ENCODE peak calls at places on chromosomes 1 and 21, in nine cellular contexts. F is GM23248; R is midbrain; Z is activated CD4-positive, alpha-beta T cell treated with anti-CD3 and anti-CD28 coated beads for 24 hours; X is retina; I is stimulated activated CD4-positive, alpha-beta T cell treated with anti-CD3 and anti-CD28 coated beads, TNF-alpha, amount 100 ng/mL, for 1 hour; V is HEK293T; K is heart right ventricle; J is cardiac muscle cell. E is an unnamed sample.

GRCh38 chr1:175178056-175178455 is 14.5 kb downstream of the KIAA0040 start:
- DNase-seq in R (no peak), Z (no peak), X (no peak), J (no peak), V (no peak), I (no peak), F (no peak), K (no peak), E (no peak)

GRCh38 chr1:180926164-180926981 is 13.7 kb downstream of the KIAA1614 start:
- DNase-seq in J (peak; percentile 83), R (peak; percentile 68), Z (no peak), V (no peak), X (peak; percentile 96), I (no peak), F (peak; percentile 48), K (peak; percentile 75), E (no peak)

GRCh38 chr21:32481875-32482408 is 69.4 kb downstream of the EVA1C start:
- DNase-seq in X (no peak), V (no peak), Z (no peak), F (no peak), I (no peak), J (no peak), R (no peak), K (no peak), E (no peak)

GRCh38 chr1:171901245-171901644 is 59.9 kb downstream of the DNM3 start:
- DNase-seq in X (no peak), I (no peak), R (peak; percentile 32), V (no peak), J (no peak), F (no peak), K (no peak), Z (no peak), E (no peak)

GRCh38 chr21:30234643-30235042 is 18.7 kb upstream of the CLDN8 start:
- DNase-seq in Z (no peak), J (peak; percentile 43), V (no peak), K (no peak), X (no peak), F (peak; percentile 86), R (no peak), I (no peak), E (no peak)

GRCh38 chr1:25573591-25573930 is 30.2 kb downstream of the LDLRAP1 start:
- DNase-seq in F (no peak), R (no peak), I (no peak), V (no peak), K (no peak), X (peak; percentile 41), Z (no peak), J (no peak), E (no peak)

GRCh38 chr1:168709896-168710305 is 19.1 kb downstream of the DPT start:
- DNase-seq in R (no peak), I (no peak), K (no peak), F (peak; percentile 97), J (peak; percentile 47), V (peak; percentile 46), Z (no peak), X (no peak), E (no peak)

GRCh38 chr1:111290104-111290503 is 547 bp upstream of the CHIA start:
- DNase-seq in V (no peak), R (no peak), X (no peak), I (no peak), J (no peak), Z (no peak), K (no peak), F (no peak), E (no peak)

GRCh38 chr1:67110352-67110751 is 24.4 kb downstream of the C1orf141 start:
- DNase-seq in F (no peak), J (no peak), X (no peak), R (no peak), Z (no peak), V (no peak), K (no peak), I (no peak), E (no peak)

GRCh38 chr1:12149791-12150175 is 17.0 kb upstream of the TNFRSF1B start:
- DNase-seq in J (no peak), K (no peak), Z (no peak), F (no peak), X (no peak), I (no peak), R (no peak), V (no peak), E (no peak)

GRCh38 chr1:107787299-107787698 is 177.7 kb downstream of the VAV3 start:
- DNase-seq in Z (no peak), I (no peak), V (no peak), K (no peak), J (no peak), X (no peak), R (no peak), F (peak; percentile 3), E (no peak)

GRCh38 chr1:52142220-52143153 is 598 bp downstream of the ZFYVE9 start:
- DNase-seq in K (peak; percentile 48), I (no peak), J (peak; percentile 71), F (peak; percentile 85), X (peak; percentile 89), Z (no peak), R (peak; percentile 44), V (peak; percentile 39), E (peak; percentile 73)

GRCh38 chr1:200891774-200892157 is 2.9 kb upstream of the INAVA start:
- DNase-seq in R (no peak), I (no peak), X (peak; percentile 66), K (no peak), J (no peak), F (no peak), V (no peak), Z (no peak), E (no peak)

GRCh38 chr1:10179751-10180150 is 30.6 kb upstream of the KIF1B start:
- DNase-seq in I (no peak), Z (no peak), F (no peak), R (peak; percentile 65), X (peak; percentile 60), J (no peak), V (no peak), K (no peak), E (no peak)

GRCh38 chr1:115458426-115459114 is 120.5 kb upstream of the NGF start:
- DNase-seq in V (no peak), F (no peak), J (no peak), Z (no peak), K (no peak), I (no peak), X (no peak), R (no peak), E (no peak)

GRCh38 chr1:56825436-56825835 is 6.2 kb upstream of the FYB2 start:
- DNase-seq in J (no peak), X (no peak), I (no peak), V (no peak), F (peak; percentile 37), R (no peak), K (no peak), Z (no peak), E (no peak)

GRCh38 chr1:115717541-115717940 is 51.0 kb downstream of the CASQ2 start:
- DNase-seq in I (no peak), X (peak; percentile 33), J (peak; percentile 64), F (peak; percentile 36), K (no peak), V (peak; percentile 37), R (peak; percentile 7), Z (no peak), E (peak; percentile 51)

GRCh38 chr1:222252788-222253187 is 295.1 kb downstream of the HHIPL2 start:
- DNase-seq in R (no peak), X (no peak), K (no peak), I (no peak), J (no peak), V (no peak), F (no peak), Z (no peak), E (no peak)

GRCh38 chr1:244917271-244917670 is 52.9 kb upstream of the HNRNPU start:
- DNase-seq in J (no peak), V (no peak), X (peak; percentile 18), F (no peak), I (no peak), K (no peak), Z (no peak), R (no peak), E (no peak)

GRCh38 chr1:101153692-101154091 is 83.1 kb upstream of the S1PR1 start:
- DNase-seq in J (no peak), V (no peak), I (no peak), Z (no peak), X (no peak), F (no peak), K (no peak), R (no peak), E (no peak)

GRCh38 chr1:52237430-52237829 is 95.5 kb downstream of the ZFYVE9 start:
- DNase-seq in I (no peak), V (no peak), F (peak; percentile 75), Z (no peak), X (no peak), R (no peak), J (peak; percentile 61), K (no peak), E (no peak)

GRCh38 chr1:203553501-203553900 is 59.5 kb downstream of the OPTC start:
- DNase-seq in V (no peak), K (no peak), X (no peak), F (no peak), R (no peak), I (no peak), Z (no peak), J (no peak), E (no peak)

GRCh38 chr1:201215531-201216357 is 25.1 kb downstream of the IGFN1 start:
- DNase-seq in X (no peak), K (no peak), Z (no peak), V (no peak), F (no peak), I (no peak), J (no peak), R (no peak), E (no peak)

GRCh38 chr1:168057921-168058320 is 78.8 kb downstream of the GPR161 start:
- DNase-seq in Z (no peak), J (peak; percentile 15), I (no peak), F (peak; percentile 71), V (no peak), K (no peak), R (no peak), X (no peak), E (no peak)

GRCh38 chr21:45030637-45031218 is 43.7 kb upstream of the ADARB1 start:
- DNase-seq in J (peak; percentile 43), I (no peak), V (no peak), F (peak; percentile 82), X (no peak), Z (no peak), K (no peak), R (no peak), E (no peak)

GRCh38 chr21:26519142-26519541 is 53.9 kb downstream of the CYYR1 start:
- DNase-seq in V (no peak), J (no peak), X (no peak), I (no peak), F (no peak), Z (no peak), K (no peak), R (no peak), E (no peak)

GRCh38 chr1:117512728-117513321 is 93.0 kb upstream of the TENT5C start:
- DNase-seq in F (peak; percentile 58), J (peak; percentile 57), I (no peak), Z (no peak), R (peak; percentile 29), X (peak; percentile 15), V (peak; percentile 17), K (no peak), E (no peak)

GRCh38 chr21:41970099-41970391 is 16.2 kb upstream of the C2CD2 start:
- DNase-seq in K (no peak), I (no peak), J (no peak), R (no peak), F (no peak), X (peak; percentile 17), V (no peak), Z (no peak), E (no peak)

GRCh38 chr1:205976036-205976435 is 27.2 kb downstream of the RAB7B start:
- DNase-seq in R (no peak), X (no peak), V (no peak), K (no peak), Z (no peak), F (no peak), I (no peak), J (no peak), E (no peak)

GRCh38 chr21:42315296-42315891 is at the start of gene TFF3:
- DNase-seq in J (no peak), R (no peak), K (no peak), X (no peak), I (no peak), F (no peak), Z (no peak), V (no peak), E (no peak)

GRCh38 chr1:53582211-53583020 is 123.2 kb downstream of the DMRTB1 start:
- DNase-seq in R (no peak), K (no peak), Z (no peak), J (no peak), F (no peak), I (no peak), X (no peak), V (no peak), E (no peak)